ENCODE peak calls at places on chromosomes 13 and 19, in nine cellular contexts. R is transverse colon; E is neural progenitor cell; U is gastrocnemius medialis; C is body of pancreas; Z is CD4-positive, alpha-beta T cell; F is Peyer's patch; L is GM23248; D is iPS DF 6.9. P is an unnamed sample.

GRCh38 chr13:31970237-31970930 is 61.2 kb upstream of the FRY start:
- DNase-seq in U (no peak), L (peak; percentile 90), D (no peak), E (no peak), Z (no peak), F (no peak), R (no peak), C (no peak), P (no peak)

GRCh38 chr13:49652691-49653305 is 24.5 kb downstream of the ARL11 start:
- DNase-seq in E (peak; percentile 71), C (peak; percentile 38), L (peak; percentile 50), R (peak; percentile 32), Z (no peak), F (peak; percentile 69), D (no peak), U (peak; percentile 65), P (peak; percentile 34)

GRCh38 chr19:50315773-50316448 is 13.3 kb downstream of the KCNC3 start:
- DNase-seq in R (no peak), L (peak; percentile 32), D (no peak), U (no peak), E (peak; percentile 83), C (no peak), F (no peak), Z (no peak), P (peak; percentile 12)

GRCh38 chr13:102642475-102642874 is 45.7 kb downstream of the TPP2 start:
- DNase-seq in L (no peak), C (peak; percentile 89), F (no peak), R (peak; percentile 61), Z (no peak), U (peak; percentile 56), E (no peak), D (no peak), P (peak; percentile 36)

GRCh38 chr19:36136975-36137686 is 2.7 kb upstream of the CAPNS1 start:
- DNase-seq in E (no peak), L (peak; percentile 89), D (no peak), F (peak; percentile 79), R (peak; percentile 80), C (peak; percentile 89), Z (no peak), U (no peak), P (peak; percentile 93)

GRCh38 chr19:49473868-49474544 is at the start of gene FLT3LG:
- DNase-seq in R (peak; percentile 83), U (peak; percentile 41), Z (peak; percentile 86), E (peak; percentile 69), F (peak; percentile 91), C (peak; percentile 69), L (peak; percentile 83), D (no peak), P (peak; percentile 70)

GRCh38 chr19:45075215-45076028 is 856 bp downstream of the ZNF296 start:
- DNase-seq in C (peak; percentile 77), D (no peak), F (peak; percentile 93), U (peak; percentile 43), E (peak; percentile 43), R (peak; percentile 92), Z (no peak), L (peak; percentile 26), P (peak; percentile 52)

GRCh38 chr13:47459512-47459911 is 541.6 kb downstream of the SUCLA2 start:
- DNase-seq in R (no peak), U (no peak), Z (no peak), E (peak; percentile 38), F (no peak), L (peak; percentile 23), C (no peak), D (no peak), P (no peak)

GRCh38 chr19:8361921-8362793 is 1.8 kb upstream of the ANGPTL4 start:
- DNase-seq in U (peak; percentile 97), R (peak; percentile 93), F (peak; percentile 94), E (no peak), D (no peak), Z (no peak), C (peak; percentile 99), L (peak; percentile 99), P (peak; percentile 99)

GRCh38 chr19:21848706-21849105 is 12.7 kb upstream of the ZNF43 start:
- DNase-seq in D (no peak), R (no peak), F (no peak), U (no peak), Z (no peak), C (no peak), E (no peak), L (no peak), P (no peak)

GRCh38 chr13:19093437-19093836 is 88.2 kb downstream of the TUBA3C start:
- DNase-seq in R (no peak), L (no peak), Z (no peak), D (no peak), U (no peak), C (no peak), E (no peak), F (no peak), P (no peak)
- H3K9me3 ChIP-seq in R (no peaks in the 10 kb centered on the region), L (no peaks in the 10 kb centered on the region), Z (no peaks in the 10 kb centered on the region), D (peaks cover 23% of the 10 kb centered on the region), U (no peaks in the 10 kb centered on the region), C (no peaks in the 10 kb centered on the region), E (peaks cover 15% of the 10 kb centered on the region), F (no peaks in the 10 kb centered on the region), P (no peaks in the 10 kb centered on the region)

GRCh38 chr13:64457976-64458375 is 2772.2 kb downstream of the PCDH9 start:
- DNase-seq in E (no peak), D (no peak), L (no peak), Z (no peak), R (no peak), U (no peak), F (no peak), C (no peak), P (no peak)

GRCh38 chr13:64459778-64460177 is 2770.4 kb downstream of the PCDH9 start:
- DNase-seq in E (no peak), D (no peak), U (no peak), L (no peak), Z (no peak), C (no peak), R (no peak), F (no peak), P (no peak)

GRCh38 chr13:64453831-64454230 is 2776.3 kb downstream of the PCDH9 start:
- DNase-seq in U (no peak), R (no peak), Z (no peak), C (no peak), L (no peak), D (no peak), F (no peak), E (peak; percentile 65), P (no peak)
- H3K27ac ChIP-seq in U (no peak overlapping the region), R (no peak overlapping the region), Z (no peak overlapping the region), C (no peak overlapping the region), L (no peak overlapping the region), D (no peak overlapping the region), F (no peak overlapping the region), E (no peak overlapping the region), P (no peak overlapping the region)

GRCh38 chr19:23547156-23547555 is 139.9 kb downstream of the ZNF675 start:
- DNase-seq in C (no peak), F (no peak), R (no peak), L (no peak), U (no peak), E (no peak), Z (no peak), D (no peak), P (no peak)
- H3K9me3 ChIP-seq in C (no peaks in the 10 kb centered on the region), F (no peaks in the 10 kb centered on the region), R (no peaks in the 10 kb centered on the region), L (no peaks in the 10 kb centered on the region), U (no peaks in the 10 kb centered on the region), E (no peaks in the 10 kb centered on the region), Z (no peaks in the 10 kb centered on the region), D (no peaks in the 10 kb centered on the region), P (no peaks in the 10 kb centered on the region)

DNA sequence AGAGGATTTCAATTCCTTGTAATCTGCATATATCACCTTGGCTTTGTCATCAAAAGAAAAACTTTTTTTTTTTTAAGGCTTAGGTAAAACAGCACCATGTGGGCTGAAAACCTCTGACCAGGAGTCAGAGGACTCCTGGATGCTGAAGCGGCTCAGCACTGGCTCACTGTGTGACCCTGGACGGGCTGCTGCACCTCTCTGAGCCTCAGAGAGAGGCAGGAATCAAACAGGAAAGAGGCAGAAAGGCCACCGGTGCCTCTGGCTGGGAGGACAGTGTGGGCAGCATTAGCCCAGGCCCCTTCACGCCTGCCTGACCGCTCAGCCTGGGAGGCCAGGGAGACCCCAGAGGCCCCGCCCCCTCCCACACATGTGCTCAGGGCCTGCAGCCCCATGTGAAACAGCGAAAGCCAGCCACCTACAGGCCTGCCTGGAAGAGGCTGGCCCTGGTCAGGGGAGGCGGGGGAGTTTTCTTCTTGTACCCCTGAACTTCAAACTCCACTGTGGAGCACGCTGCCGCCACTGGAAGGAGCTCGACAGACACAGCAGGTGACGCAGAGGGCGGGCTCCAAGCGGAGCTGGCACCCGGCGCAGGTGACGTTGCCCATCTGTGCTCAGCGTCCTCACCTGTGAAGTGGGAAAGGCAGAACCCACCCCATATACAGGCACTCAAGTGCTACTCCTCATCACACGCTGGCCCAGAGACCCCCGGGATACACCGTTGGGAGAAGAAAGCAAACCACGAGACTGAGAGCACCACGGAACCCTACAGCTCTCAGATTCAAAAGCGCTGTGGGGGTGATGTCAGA is 39.7 kb downstream of the MLLT1 start:
- DNase-seq in F (no peak), E (peak; percentile 49), L (no peak), R (no peak), D (no peak), C (no peak), U (no peak), Z (no peak), P (no peak)
- H3K27ac ChIP-seq in F (no peak overlapping the region), E (no peak overlapping the region), L (peak overlapping the region; percentile 87), R (no peak overlapping the region), D (no peak overlapping the region), C (no peak overlapping the region), U (peak overlapping the region; percentile 83), Z (no peak overlapping the region), P (no peak overlapping the region)

P was measured in adrenal gland.